ENCODE peak calls at places on chromosome 13, in six cellular contexts. C is A549, S is GM12878, K is K562, P is HepG2, L is endothelial cell of umbilical vein. O is an unnamed sample.

GRCh38 chr13:50358221-50358620 is 343.0 kb downstream of the KCNRG start:
- DNase-seq in C (no peak), S (no peak), K (no peak), P (no peak), L (peak), O (no peak)

GRCh38 chr13:29524176-29524575 is 71.3 kb downstream of the SLC7A1 start:
- DNase-seq in C (no peak), S (no peak), K (no peak), P (no peak), L (no peak), O (no peak)

GRCh38 chr13:99467764-99468163 is 33.5 kb upstream of the TM9SF2 start:
- DNase-seq in C (no peak), S (no peak), K (no peak), P (no peak), L (no peak), O (no peak)

GRCh38 chr13:61258185-61258584 is 157.5 kb downstream of the PCDH20 start:
- DNase-seq in C (no peak), S (no peak), K (no peak), P (no peak), L (no peak), O (no peak)

GRCh38 chr13:25864936-25865335 is 186.9 kb downstream of the SHISA2 start:
- DNase-seq in C (no peak), S (no peak), K (no peak), P (no peak), L (no peak), O (no peak)

GRCh38 chr13:95083758-95084157 is 217.5 kb downstream of the ABCC4 start:
- DNase-seq in C (no peak), S (no peak), K (no peak), P (no peak), L (peak), O (no peak)

GRCh38 chr13:79937311-79938243 is 403.3 kb downstream of the SPRY2 start:
- DNase-seq in C (no peak), S (no peak), K (no peak), P (no peak), L (peak), O (no peak)

GRCh38 chr13:23959231-23959862 is 62.0 kb upstream of the C1QTNF9B start:
- DNase-seq in C (no peak), S (no peak), K (no peak), P (no peak), L (no peak), O (no peak)

GRCh38 chr13:24184855-24185254 is 24.3 kb downstream of the SPATA13 start:
- DNase-seq in C (no peak), S (no peak), K (no peak), P (no peak), L (no peak), O (no peak)

GRCh38 chr13:100650321-100650720 is 24.3 kb downstream of the TMTC4 start:
- DNase-seq in C (no peak), S (no peak), K (no peak), P (no peak), L (no peak), O (no peak)

GRCh38 chr13:37617162-37617561 is 18.6 kb upstream of the POSTN start:
- DNase-seq in C (no peak), S (no peak), K (no peak), P (no peak), L (peak), O (no peak)

GRCh38 chr13:86986448-86986847 is 684.7 kb upstream of the SLITRK5 start:
- DNase-seq in C (no peak), S (no peak), K (no peak), P (peak), L (no peak), O (no peak)

GRCh38 chr13:110164706-110165105 is 142.3 kb downstream of the COL4A1 start:
- DNase-seq in C (no peak), S (no peak), K (no peak), P (no peak), L (no peak), O (no peak)

GRCh38 chr13:28387740-28388501 is 107.0 kb downstream of the FLT1 start:
- DNase-seq in C (no peak), S (no peak), K (no peak), P (no peak), L (no peak), O (no peak)

GRCh38 chr13:85520445-85520844 is 278.8 kb downstream of the SLITRK6 start:
- DNase-seq in C (no peak), S (no peak), K (no peak), P (no peak), L (no peak), O (no peak)

GRCh38 chr13:28329395-28330158 is 165.4 kb downstream of the FLT1 start:
- DNase-seq in C (no peak), S (no peak), K (no peak), P (no peak), L (peak), O (peak)

GRCh38 chr13:112968910-112969691 is at the start of gene MCF2L:
- DNase-seq in C (peak), S (no peak), K (no peak), P (peak), L (peak), O (no peak)

GRCh38 chr13:58991826-58992477 is 1171.8 kb downstream of the DIAPH3 start:
- DNase-seq in C (no peak), S (no peak), K (no peak), P (no peak), L (no peak), O (no peak)

GRCh38 chr13:77448689-77449088 is 86.8 kb upstream of the SCEL start:
- DNase-seq in C (no peak), S (no peak), K (no peak), P (no peak), L (no peak), O (peak)

GRCh38 chr13:47628666-47629065 is 372.4 kb downstream of the SUCLA2 start:
- DNase-seq in C (no peak), S (no peak), K (no peak), P (no peak), L (no peak), O (no peak)

GRCh38 chr13:99626461-99627082 is 125.3 kb downstream of the TM9SF2 start:
- DNase-seq in C (no peak), S (no peak), K (no peak), P (no peak), L (no peak), O (no peak)

GRCh38 chr13:25069911-25070310 is 26.0 kb upstream of the PABPC3 start:
- DNase-seq in C (no peak), S (no peak), K (no peak), P (no peak), L (no peak), O (no peak)

GRCh38 chr13:24680258-24680920 is at the start of gene ATP12A:
- DNase-seq in C (no peak), S (no peak), K (no peak), P (no peak), L (no peak), O (no peak)

GRCh38 chr13:61795580-61795979 is 379.9 kb upstream of the PCDH20 start:
- DNase-seq in C (no peak), S (no peak), K (no peak), P (no peak), L (no peak), O (no peak)

GRCh38 chr13:39835253-39835652 is 179.8 kb downstream of the COG6 start:
- DNase-seq in C (no peak), S (no peak), K (no peak), P (no peak), L (no peak), O (no peak)

GRCh38 chr13:88071371-88071770 is 400.2 kb downstream of the SLITRK5 start:
- DNase-seq in C (no peak), S (no peak), K (no peak), P (no peak), L (no peak), O (peak)

GRCh38 chr13:93248627-93249047 is 22.0 kb downstream of the GPC6 start:
- DNase-seq in C (no peak), S (no peak), K (no peak), P (peak), L (no peak), O (no peak)

GRCh38 chr13:37382156-37382555 is 216.4 kb downstream of the POSTN start:
- DNase-seq in C (no peak), S (no peak), K (no peak), P (no peak), L (no peak), O (no peak)

GRCh38 chr13:112968380-112968909 is 569 bp upstream of the MCF2L start:
- DNase-seq in C (peak), S (no peak), K (no peak), P (no peak), L (no peak), O (no peak)

GRCh38 chr13:50222569-50223332 is 207.5 kb downstream of the KCNRG start:
- DNase-seq in C (no peak), S (no peak), K (no peak), P (no peak), L (no peak), O (peak)

GRCh38 chr13:99686157-99686572 is 184.9 kb downstream of the TM9SF2 start:
- DNase-seq in C (no peak), S (no peak), K (peak), P (peak), L (no peak), O (no peak)

GRCh38 chr13:52695856-52696255 is 43.2 kb downstream of the SUGT1 start:
- DNase-seq in C (no peak), S (peak), K (no peak), P (peak), L (no peak), O (peak)

GRCh38 chr13:91133941-91134772 is 213.3 kb upstream of the MIR17HG start:
- DNase-seq in C (peak), S (no peak), K (peak), P (peak), L (peak), O (peak)

GRCh38 chr13:43128504-43128929 is 105.1 kb downstream of the DNAJC15 start:
- DNase-seq in C (no peak), S (no peak), K (no peak), P (no peak), L (no peak), O (no peak)

GRCh38 chr13:43127103-43127817 is 103.9 kb downstream of the DNAJC15 start:
- DNase-seq in C (no peak), S (no peak), K (no peak), P (no peak), L (no peak), O (no peak)

GRCh38 chr13:43124495-43124894 is 101.1 kb downstream of the DNAJC15 start:
- DNase-seq in C (no peak), S (no peak), K (no peak), P (no peak), L (no peak), O (no peak)

GRCh38 chr13:43127827-43128226 is 104.4 kb downstream of the DNAJC15 start:
- DNase-seq in C (no peak), S (no peak), K (no peak), P (no peak), L (no peak), O (no peak)

GRCh38 chr13:43126420-43126819 is 103.0 kb downstream of the DNAJC15 start:
- DNase-seq in C (no peak), S (no peak), K (no peak), P (no peak), L (no peak), O (no peak)
- TF ChIP-seq MYC in C (no peak), S (no peak), K (no peak), P (no peak), L (no peak), O (no peak)

GRCh38 chr13:73334459-73334858 is 275.7 kb downstream of the KLF5 start:
- DNase-seq in C (no peak), S (no peak), K (no peak), P (no peak), L (no peak), O (no peak)

GRCh38 chr13:73336789-73337188 is 278.0 kb downstream of the KLF5 start:
- DNase-seq in C (no peak), S (no peak), K (no peak), P (peak), L (no peak), O (no peak)

GRCh38 chr13:73337511-73337910 is 278.7 kb downstream of the KLF5 start:
- DNase-seq in C (no peak), S (no peak), K (no peak), P (no peak), L (no peak), O (no peak)

GRCh38 chr13:73335938-73336337 is 277.1 kb downstream of the KLF5 start:
- DNase-seq in C (no peak), S (no peak), K (no peak), P (no peak), L (no peak), O (no peak)

GRCh38 chr13:73335226-73335625 is 276.4 kb downstream of the KLF5 start:
- DNase-seq in C (peak), S (peak), K (no peak), P (no peak), L (peak), O (peak)
- TF ChIP-seq MYC in C (no peak), S (no peak), K (no peak), P (no peak), L (no peak), O (no peak)

GRCh38 chr13:111175948-111176347 is 60.8 kb downstream of the ARHGEF7 start:
- DNase-seq in C (no peak), S (no peak), K (no peak), P (no peak), L (no peak), O (no peak)

GRCh38 chr13:111174377-111174776 is 59.3 kb downstream of the ARHGEF7 start:
- DNase-seq in C (no peak), S (no peak), K (no peak), P (no peak), L (peak), O (no peak)

GRCh38 chr13:111168116-111168515 is 53.0 kb downstream of the ARHGEF7 start:
- DNase-seq in C (no peak), S (no peak), K (no peak), P (no peak), L (no peak), O (no peak)

GRCh38 chr13:111175372-111175771 is 60.3 kb downstream of the ARHGEF7 start:
- DNase-seq in C (no peak), S (no peak), K (no peak), P (no peak), L (no peak), O (no peak)

GRCh38 chr13:111171629-111172028 is 56.5 kb downstream of the ARHGEF7 start:
- DNase-seq in C (no peak), S (no peak), K (no peak), P (peak), L (no peak), O (no peak)
- TF ChIP-seq MYC in C (no peak), S (no peak), K (no peak), P (no peak), L (no peak), O (no peak)

GRCh38 chr13:49113526-49114286 is 106.4 kb upstream of the MLNR start:
- DNase-seq in C (no peak), S (no peak), K (no peak), P (peak), L (peak), O (peak)
- TF ChIP-seq MYC in C (no peak), S (no peak), K (no peak), P (no peak), L (no peak), O (peak)

GRCh38 chr13:46605824-46606554 is 53.0 kb downstream of the LRCH1 start:
- DNase-seq in C (no peak), S (peak), K (no peak), P (no peak), L (no peak), O (peak)
- TF ChIP-seq MYC in C (no peak), S (no peak), K (no peak), P (no peak), L (no peak), O (no peak)

GRCh38 chr13:64127856-64128255 is 2712.2 kb upstream of the PCDH20 start:
- DNase-seq in C (no peak), S (no peak), K (no peak), P (no peak), L (peak), O (no peak)
- TF ChIP-seq MYC in C (no peak), S (no peak), K (no peak), P (no peak), L (no peak), O (no peak)

GRCh38 chr13:42969558-42970172 is 22.4 kb downstream of the EPSTI1 start:
- DNase-seq in C (peak), S (no peak), K (peak), P (peak), L (peak), O (peak)

GRCh38 chr13:42971670-42972355 is 20.2 kb downstream of the EPSTI1 start:
- DNase-seq in C (no peak), S (no peak), K (no peak), P (no peak), L (no peak), O (no peak)

GRCh38 chr13:42973581-42973980 is 18.5 kb downstream of the EPSTI1 start:
- DNase-seq in C (no peak), S (no peak), K (no peak), P (no peak), L (no peak), O (no peak)

GRCh38 chr13:42968906-42969305 is 23.1 kb downstream of the EPSTI1 start:
- DNase-seq in C (no peak), S (no peak), K (no peak), P (no peak), L (no peak), O (no peak)

GRCh38 chr13:42970824-42971669 is 21.0 kb downstream of the EPSTI1 start:
- DNase-seq in C (peak), S (no peak), K (peak), P (peak), L (peak), O (peak)
- TF ChIP-seq MYC in C (no peak), S (no peak), K (no peak), P (no peak), L (no peak), O (no peak)